ENCODE peak calls at places on chromosome 1, in nine cellular contexts. E is ascending aorta, N is HCT116, Q is PC-9, V is thoracic aorta, G is tibial nerve, B is H9, I is right lobe of liver, Z is pancreas. L is an unnamed sample.

GRCh38 chr1:63042278-63042677 is 258.3 kb downstream of the ATG4C start:
- DNase-seq in B (no peak), N (no peak), Q (no peak), I (no peak), E (no peak), V (no peak), G (no peak), Z (no peak), L (no peak)

GRCh38 chr1:102902045-102902444 is 206.3 kb downstream of the COL11A1 start:
- DNase-seq in G (no peak), B (no peak), Q (no peak), V (no peak), E (no peak), Z (no peak), I (no peak), N (no peak), L (no peak)

GRCh38 chr1:190453550-190453949 is 24.1 kb downstream of the BRINP3 start:
- DNase-seq in I (no peak), V (no peak), B (no peak), E (no peak), Z (no peak), G (no peak), N (no peak), Q (no peak), L (no peak)

GRCh38 chr1:201851949-201852348 is 23.0 kb downstream of the IPO9 start:
- DNase-seq in V (no peak), Q (no peak), I (no peak), E (no peak), B (no peak), N (no peak), Z (no peak), G (no peak), L (no peak)

GRCh38 chr1:41368384-41368783 is 7.2 kb downstream of the FOXO6 start:
- DNase-seq in B (no peak), G (no peak), I (no peak), E (no peak), V (no peak), Q (no peak), N (no peak), Z (no peak), L (no peak)

GRCh38 chr1:154999651-155000474 is 2.7 kb upstream of the ZBTB7B start:
- DNase-seq in N (no peak), V (no peak), I (no peak), E (no peak), G (no peak), Z (no peak), B (peak; percentile 77), Q (no peak), L (no peak)

GRCh38 chr1:56820755-56821461 is 1.7 kb upstream of the FYB2 start:
- DNase-seq in V (no peak), I (peak; percentile 86), Z (peak; percentile 96), G (peak; percentile 43), N (peak; percentile 51), E (no peak), B (peak; percentile 89), Q (no peak), L (peak; percentile 73)

GRCh38 chr1:110421159-110421777 is 13.8 kb upstream of the LAMTOR5 start:
- DNase-seq in V (no peak), Z (no peak), Q (no peak), G (no peak), B (no peak), I (no peak), N (no peak), E (no peak), L (peak; percentile 65)

GRCh38 chr1:234093741-234094140 is 189.3 kb downstream of the SLC35F3 start:
- DNase-seq in I (no peak), V (no peak), Q (no peak), E (no peak), G (peak; percentile 16), N (no peak), Z (no peak), B (no peak), L (peak; percentile 42)

GRCh38 chr1:147771216-147772125 is 11.1 kb upstream of the GJA5 start:
- DNase-seq in Q (peak; percentile 70), E (peak; percentile 51), I (no peak), Z (no peak), N (no peak), B (no peak), V (peak; percentile 43), G (no peak), L (no peak)

GRCh38 chr1:22662318-22662717 is 9.3 kb downstream of the C1QB start:
- DNase-seq in G (no peak), I (no peak), Z (no peak), Q (no peak), N (peak; percentile 76), E (no peak), B (peak; percentile 93), V (no peak), L (peak; percentile 27)

GRCh38 chr1:226181996-226182714 is 4.4 kb downstream of the ACBD3 start:
- DNase-seq in Z (no peak), N (peak; percentile 39), V (no peak), E (no peak), B (peak; percentile 32), G (peak; percentile 34), I (peak; percentile 63), Q (no peak), L (peak; percentile 64)

GRCh38 chr1:82001345-82001744 is 200.6 kb downstream of the ADGRL2 start:
- DNase-seq in E (no peak), Q (no peak), N (no peak), B (no peak), G (no peak), I (no peak), V (no peak), Z (no peak), L (no peak)

GRCh38 chr1:245987577-245987976 is 519.5 kb downstream of the SMYD3 start:
- DNase-seq in Z (no peak), V (no peak), I (no peak), B (no peak), G (no peak), E (no peak), N (no peak), Q (no peak), L (no peak)

GRCh38 chr1:108877858-108878257 is 1.1 kb downstream of the GPSM2 start:
- DNase-seq in I (no peak), G (no peak), N (no peak), V (no peak), Z (no peak), E (no peak), Q (no peak), B (no peak), L (no peak)

DNA sequence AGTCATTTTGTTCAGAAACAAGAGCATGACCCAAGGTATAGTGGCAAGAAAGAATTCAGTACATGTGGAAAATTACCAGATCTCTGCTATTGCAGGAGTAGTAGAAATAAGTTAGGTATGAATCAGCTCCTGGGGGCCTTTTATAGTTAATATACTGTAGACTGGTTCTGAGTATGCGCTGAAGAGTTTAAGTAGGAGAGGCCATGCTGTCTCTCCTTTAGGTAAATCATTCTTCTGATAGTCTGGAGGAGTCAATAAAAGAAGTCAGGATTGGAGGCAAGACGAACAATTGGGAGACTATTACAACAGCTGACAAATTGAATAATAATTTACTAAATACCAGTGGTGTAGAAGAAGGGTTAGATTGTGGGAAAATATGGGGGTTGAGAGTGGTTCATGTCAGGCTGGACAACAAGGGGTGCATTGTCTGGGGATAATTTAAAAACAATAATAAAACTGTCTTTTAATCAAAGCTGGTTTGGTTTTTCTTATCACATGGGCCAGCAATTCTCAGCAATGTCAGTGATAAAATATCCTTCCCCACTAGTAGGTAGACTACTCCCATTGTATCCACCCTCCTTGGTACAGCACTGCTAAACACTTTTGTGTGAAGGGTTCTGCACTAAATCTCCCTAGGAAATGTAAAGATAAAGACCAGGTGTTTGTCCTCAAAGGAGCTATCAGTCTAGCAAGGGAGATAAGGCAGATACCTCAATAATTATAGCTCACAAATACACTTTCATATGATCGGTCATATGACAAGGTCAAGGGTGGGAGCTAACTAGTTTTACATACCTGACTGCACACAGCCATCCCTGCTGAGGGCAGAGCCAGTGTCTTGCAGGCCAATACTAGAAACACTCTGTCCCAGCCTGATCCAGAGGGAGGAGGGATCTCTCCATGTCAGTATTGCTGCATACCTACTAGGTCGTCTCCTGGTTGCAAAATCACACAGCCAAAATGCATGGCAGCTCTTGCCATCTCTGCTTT is 299.8 kb downstream of the VAV3 start:
- DNase-seq in Z (no peak), Q (no peak), G (no peak), V (no peak), I (no peak), B (no peak), N (no peak), E (no peak), L (no peak)
- TF ChIP-seq CTCF in Z (no peak), Q (no peak), G (no peak), V (no peak), I (no peak), B (no peak), N (no peak), E (no peak), L (no peak)

DNA sequence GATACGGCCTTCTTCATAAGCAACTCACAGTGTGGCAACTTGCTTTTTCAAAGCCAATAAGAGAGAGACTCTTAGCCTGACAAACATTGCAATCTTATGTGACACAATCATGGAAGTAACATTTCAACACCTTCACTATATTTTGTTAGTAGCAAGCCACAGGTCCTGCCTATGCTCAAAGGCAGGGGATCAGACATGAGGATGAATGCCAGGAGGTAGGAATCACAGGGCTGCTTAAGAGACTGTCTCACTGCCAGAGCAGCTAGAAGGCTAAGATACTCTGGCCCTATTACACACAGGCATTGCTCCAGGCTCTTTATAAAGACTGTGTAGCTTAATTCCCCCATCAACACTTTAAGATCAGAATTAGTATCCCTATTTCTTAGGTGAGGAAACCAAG is 236.2 kb upstream of the KAZN start:
- DNase-seq in Q (no peak), I (no peak), N (no peak), V (no peak), B (no peak), Z (no peak), E (no peak), G (no peak), L (no peak)
- H3K27ac ChIP-seq in Q (no peak overlapping the region), I (no peak overlapping the region), N (no peak overlapping the region), V (no peak overlapping the region), B (no peak overlapping the region), Z (no peak overlapping the region), E (no peak overlapping the region), G (no peak overlapping the region), L (no peak overlapping the region)

GRCh38 chr1:9718006-9718680 is 66.6 kb downstream of the PIK3CD start:
- DNase-seq in V (no peak), I (no peak), G (no peak), N (no peak), Q (no peak), B (no peak), Z (no peak), E (no peak), L (no peak)
- TF ChIP-seq CTCF in V (no peak), I (no peak), G (no peak), N (no peak), Q (no peak), B (peak; percentile 22), Z (no peak), E (no peak), L (no peak)

DNA sequence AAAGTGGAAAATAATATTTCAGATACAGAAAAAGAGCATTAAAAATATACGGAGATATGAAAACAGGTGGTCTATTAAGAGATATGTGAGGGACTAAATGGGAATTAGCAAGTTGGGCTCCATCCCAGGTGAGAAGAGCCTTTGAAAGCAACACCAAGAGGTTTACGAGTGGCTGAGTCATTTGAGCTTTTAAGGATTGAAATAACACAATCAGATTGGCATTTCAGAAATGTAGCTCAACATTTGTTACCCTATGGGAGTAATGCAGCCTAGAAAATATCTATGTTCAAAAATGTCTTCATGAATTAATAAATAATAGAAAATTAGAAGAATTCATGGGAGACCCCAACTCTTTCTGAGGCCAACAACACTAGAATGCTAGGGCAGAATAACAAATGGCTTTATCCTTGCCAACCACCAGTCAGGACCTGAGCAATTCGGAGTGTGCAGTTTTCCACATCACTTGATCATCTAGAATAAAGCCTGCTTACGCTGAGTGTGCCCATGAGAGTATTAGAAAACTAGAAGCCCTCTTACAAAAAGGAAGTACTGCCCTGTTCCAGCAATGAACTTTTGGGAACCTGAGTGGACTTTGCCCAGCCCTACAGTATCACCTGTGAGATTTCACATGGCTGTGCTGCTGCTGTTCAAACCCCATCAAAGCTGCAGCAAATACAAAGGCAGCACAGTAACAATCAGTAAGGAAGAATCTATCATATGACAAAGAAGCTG is 538.0 kb upstream of the CAMK1G start:
- DNase-seq in G (no peak), Z (no peak), N (no peak), B (no peak), Q (no peak), V (no peak), E (no peak), I (no peak), L (peak; percentile 44)
- H3K27ac ChIP-seq in G (no peak overlapping the region), Z (peak overlapping the region; percentile 71), N (no peak overlapping the region), B (no peak overlapping the region), Q (no peak overlapping the region), V (no peak overlapping the region), E (no peak overlapping the region), I (no peak overlapping the region), L (no peak overlapping the region)

L was measured in upper lobe of left lung.